ENCODE peak calls at places on chromosomes 13 and 19, in four cellular contexts. One of them, this sample, is unnamed.

GRCh38 chr19:33486936-33487793 is 34.4 kb downstream of the PEPD start:
- DNase-seq in HepG2: no peak
- DNase-seq in HEK293T: no peak
- DNase-seq in K562: no peak
- DNase-seq in this sample: no peak

GRCh38 chr13:41236369-41236768 is 27.0 kb downstream of the MTRF1 start:
- DNase-seq in HEK293T: no peak
- DNase-seq in HepG2: no peak
- DNase-seq in K562: no peak
- DNase-seq in this sample: no peak

GRCh38 chr19:19461671-19462622 is 53.4 kb downstream of the TSSK6 start:
- DNase-seq in HepG2: peak; percentile 65
- DNase-seq in HEK293T: no peak
- DNase-seq in K562: peak; percentile 80
- DNase-seq in this sample: peak; percentile 90

GRCh38 chr13:102097708-102098107 is 304.1 kb downstream of the FGF14 start:
- DNase-seq in K562: no peak
- DNase-seq in HepG2: no peak
- DNase-seq in HEK293T: no peak
- DNase-seq in this sample: no peak

GRCh38 chr13:37906880-37907279 is 37.3 kb upstream of the TRPC4 start:
- DNase-seq in HEK293T: no peak
- DNase-seq in K562: no peak
- DNase-seq in HepG2: no peak
- DNase-seq in this sample: no peak

GRCh38 chr13:30892966-30893365 is 13.1 kb upstream of the MEDAG start:
- DNase-seq in K562: peak; percentile 45
- DNase-seq in HEK293T: peak; percentile 77
- DNase-seq in HepG2: peak; percentile 17
- DNase-seq in this sample: peak; percentile 89

GRCh38 chr19:45153339-45154063 is 7.3 kb downstream of the NKPD1 start:
- DNase-seq in HEK293T: peak; percentile 71
- DNase-seq in K562: peak; percentile 87
- DNase-seq in HepG2: no peak
- DNase-seq in this sample: peak; percentile 78

GRCh38 chr13:46176756-46177155 is 5.2 kb downstream of the LCP1 start:
- DNase-seq in HEK293T: no peak
- DNase-seq in HepG2: no peak
- DNase-seq in K562: no peak
- DNase-seq in this sample: no peak

GRCh38 chr19:49282184-49282583 is 42.8 kb downstream of the SLC6A16 start:
- DNase-seq in K562: no peak
- DNase-seq in HepG2: no peak
- DNase-seq in HEK293T: no peak
- DNase-seq in this sample: no peak
- TF ChIP-seq ELF4 in K562: no peak
- TF ChIP-seq ELF4 in HepG2: no peak
- TF ChIP-seq ELF4 in HEK293T: no peak
- TF ChIP-seq ELF4 in this sample: no peak

DNA sequence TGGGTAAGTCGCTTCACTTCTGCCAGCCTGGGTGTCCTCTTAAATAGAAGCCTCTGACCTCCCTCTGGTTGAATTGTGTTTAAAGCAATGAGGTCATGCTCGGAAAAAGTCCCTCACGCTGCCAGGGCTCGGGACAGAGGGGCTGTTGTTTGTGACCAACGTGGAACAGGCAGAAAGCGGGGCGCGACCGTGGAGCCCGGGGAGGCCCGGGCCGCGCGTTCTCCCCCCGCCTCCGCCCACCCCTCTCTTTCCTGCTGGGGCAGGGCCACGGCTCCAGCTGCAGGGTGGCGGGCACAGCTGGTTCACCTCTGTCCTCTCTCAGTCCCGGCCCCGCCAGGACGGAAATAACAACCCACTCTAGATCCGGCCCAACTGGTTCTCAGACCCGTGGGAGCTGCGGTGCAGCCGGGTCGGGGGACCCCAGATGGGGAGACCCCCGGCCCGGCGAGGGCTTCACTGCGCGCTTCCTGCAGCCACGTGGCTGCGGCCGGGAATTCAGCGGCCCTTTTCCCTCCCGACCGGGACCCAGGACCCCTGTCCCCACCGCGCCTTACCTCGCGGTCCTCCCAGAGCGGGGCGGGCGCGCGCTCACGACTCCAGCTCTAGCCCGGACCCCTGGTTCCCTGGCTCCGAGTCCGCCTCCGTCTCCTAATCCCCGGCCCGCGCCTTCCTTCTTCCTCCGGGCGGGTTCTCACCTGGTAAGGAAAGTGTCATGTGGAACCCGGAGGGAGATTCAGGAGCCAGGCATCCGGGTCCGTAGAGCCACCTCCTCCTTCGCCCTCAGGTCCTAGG is 1.9 kb downstream of the CDC42EP5 start:
- DNase-seq in HEK293T: no peak
- DNase-seq in K562: no peak
- DNase-seq in HepG2: no peak
- DNase-seq in this sample: peak; percentile 55
- TF ChIP-seq ELF4 in HEK293T: no peak
- TF ChIP-seq ELF4 in K562: no peak
- TF ChIP-seq ELF4 in HepG2: no peak
- TF ChIP-seq ELF4 in this sample: no peak

DNA sequence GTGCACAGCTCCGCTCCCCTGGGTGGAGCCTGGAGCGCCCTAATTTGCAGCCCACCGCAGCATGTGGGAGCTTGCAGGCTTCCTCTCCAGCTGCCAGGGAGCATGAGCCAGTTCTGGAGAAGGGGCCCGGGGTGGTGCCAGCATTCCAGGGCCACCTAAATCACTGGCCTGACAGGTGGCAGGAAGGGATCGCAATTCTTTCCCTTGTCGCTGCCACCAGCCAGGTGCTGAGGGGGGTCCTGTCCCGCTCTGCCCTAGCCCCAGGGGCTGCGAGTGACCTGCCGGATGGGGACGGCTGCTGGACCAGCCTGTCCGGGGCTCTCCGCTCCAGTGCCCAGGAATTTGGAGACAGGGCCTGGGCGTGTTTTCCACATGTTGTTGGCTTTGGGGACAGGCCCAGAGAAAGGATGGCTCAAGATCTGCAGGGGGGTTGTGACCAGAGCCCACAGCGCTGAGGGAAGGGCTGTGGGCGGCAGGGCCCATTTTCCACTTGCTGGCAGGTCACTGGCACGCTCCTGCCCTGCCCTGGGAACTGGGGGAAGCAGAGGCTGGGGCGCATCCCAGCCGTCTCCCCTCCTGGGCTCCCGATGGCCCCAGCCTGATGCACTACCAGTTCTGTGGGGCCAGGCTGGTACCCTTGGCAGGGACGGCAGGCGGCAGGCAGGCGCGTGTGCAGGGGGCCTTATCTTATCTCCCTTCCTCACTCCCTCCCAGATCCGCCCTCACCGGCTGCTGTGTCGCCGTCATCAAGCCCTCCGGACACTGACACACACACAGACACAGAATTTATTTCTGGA is 9.5 kb downstream of the NDUFA11 start:
- DNase-seq in HepG2: no peak
- DNase-seq in HEK293T: no peak
- DNase-seq in K562: peak; percentile 50
- DNase-seq in this sample: no peak
- TF ChIP-seq ELF4 in HepG2: no peak
- TF ChIP-seq ELF4 in HEK293T: no peak
- TF ChIP-seq ELF4 in K562: no peak
- TF ChIP-seq ELF4 in this sample: no peak

DNA sequence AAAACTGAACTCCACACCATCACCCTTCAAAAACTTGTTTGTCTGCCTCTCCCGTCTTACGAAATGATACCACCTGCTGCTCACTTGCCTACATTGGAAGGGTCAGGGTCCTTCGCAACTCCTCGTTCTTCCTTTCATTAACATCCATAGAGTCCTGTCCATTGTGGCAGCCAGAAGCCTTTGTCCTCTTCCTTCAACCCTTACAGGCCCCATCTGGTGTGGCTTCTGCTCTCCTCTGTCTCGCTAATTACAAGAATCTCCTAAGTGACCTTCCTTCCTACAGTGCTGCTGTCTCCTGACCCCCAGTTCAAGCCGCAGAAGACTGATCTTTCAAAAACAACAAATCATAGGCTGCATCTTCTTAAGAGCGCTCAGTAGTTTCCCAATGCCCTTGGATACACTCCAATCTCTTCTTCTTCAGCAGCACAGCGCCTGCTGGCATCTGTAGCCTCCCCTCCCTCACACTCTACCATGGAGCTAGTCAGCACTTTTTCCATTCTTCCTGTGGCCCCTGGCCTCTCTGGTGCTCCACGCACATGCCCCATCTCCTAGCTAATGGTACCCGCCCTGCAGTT is 382.7 kb downstream of the LIG4 start:
- DNase-seq in HepG2: no peak
- DNase-seq in K562: no peak
- DNase-seq in HEK293T: no peak
- DNase-seq in this sample: no peak
- TF ChIP-seq ELF4 in HepG2: no peak
- TF ChIP-seq ELF4 in K562: no peak
- TF ChIP-seq ELF4 in HEK293T: no peak
- TF ChIP-seq ELF4 in this sample: no peak

GRCh38 chr19:5824791-5825577 is 14.5 kb downstream of the FUT6 start:
- DNase-seq in HEK293T: no peak
- DNase-seq in K562: no peak
- DNase-seq in HepG2: no peak
- DNase-seq in this sample: no peak

GRCh38 chr19:5828661-5829566 is 10.6 kb downstream of the FUT6 start:
- DNase-seq in HepG2: no peak
- DNase-seq in HEK293T: peak; percentile 70
- DNase-seq in K562: peak; percentile 50
- DNase-seq in this sample: peak; percentile 67

GRCh38 chr19:5827342-5827890 is 12.1 kb downstream of the FUT6 start:
- DNase-seq in HEK293T: no peak
- DNase-seq in HepG2: no peak
- DNase-seq in K562: no peak
- DNase-seq in this sample: no peak

GRCh38 chr19:5827891-5828660 is 11.4 kb downstream of the FUT6 start:
- DNase-seq in HepG2: peak; percentile 89
- DNase-seq in K562: peak; percentile 99
- DNase-seq in HEK293T: peak; percentile 98
- DNase-seq in this sample: peak; percentile 93

GRCh38 chr19:5826531-5827341 is 12.8 kb downstream of the FUT6 start:
- DNase-seq in HepG2: peak; percentile 87
- DNase-seq in HEK293T: peak; percentile 57
- DNase-seq in K562: no peak
- DNase-seq in this sample: peak; percentile 69
- TF ChIP-seq ELF4 in HepG2: no peak
- TF ChIP-seq ELF4 in HEK293T: no peak
- TF ChIP-seq ELF4 in K562: no peak
- TF ChIP-seq ELF4 in this sample: no peak

DNA sequence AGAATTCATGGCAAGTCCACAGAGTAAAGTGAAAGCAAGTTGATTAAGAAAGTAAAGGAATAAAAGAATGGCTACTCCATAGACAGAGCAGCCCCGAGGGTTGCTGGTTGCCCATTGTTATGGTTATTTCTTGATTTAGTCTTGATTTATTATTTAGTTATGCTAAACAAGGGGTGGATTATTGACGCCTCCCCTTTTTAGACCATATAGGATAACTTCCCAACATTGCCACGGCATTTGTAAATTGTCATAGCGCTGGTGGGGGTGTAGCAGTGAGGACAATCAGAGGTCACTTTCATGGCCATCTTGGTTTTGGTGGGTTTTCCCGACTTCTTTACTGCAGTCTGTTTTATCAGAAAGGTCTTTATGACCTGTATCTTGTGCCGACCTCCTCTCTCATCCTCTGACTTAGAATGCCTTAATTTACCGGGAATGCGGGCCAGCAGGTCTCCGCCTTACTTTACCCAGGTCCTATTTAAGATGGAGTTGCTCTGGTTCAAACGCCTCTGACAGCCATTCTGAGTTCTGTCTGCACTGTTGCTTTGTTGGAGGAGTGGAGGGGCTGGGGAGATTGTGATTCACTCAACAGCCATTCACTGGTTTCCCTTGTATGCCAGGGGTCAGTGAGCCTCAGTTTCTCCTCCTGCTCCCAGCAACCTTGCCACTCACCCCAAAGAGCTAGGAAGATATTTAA is 27.6 kb downstream of the HPN start:
- DNase-seq in HepG2: no peak
- DNase-seq in K562: no peak
- DNase-seq in HEK293T: no peak
- DNase-seq in this sample: no peak
- TF ChIP-seq ELF4 in HepG2: no peak
- TF ChIP-seq ELF4 in K562: no peak
- TF ChIP-seq ELF4 in HEK293T: no peak
- TF ChIP-seq ELF4 in this sample: no peak

GRCh38 chr19:11551603-11552235 is 7.3 kb downstream of the ELOF1 start:
- DNase-seq in K562: peak; percentile 54
- DNase-seq in HEK293T: peak; percentile 59
- DNase-seq in HepG2: no peak
- DNase-seq in this sample: peak; percentile 73

GRCh38 chr19:11552666-11553372 is 6.2 kb downstream of the ELOF1 start:
- DNase-seq in K562: no peak
- DNase-seq in HepG2: no peak
- DNase-seq in HEK293T: no peak
- DNase-seq in this sample: no peak

GRCh38 chr19:11550265-11550664 is 8.8 kb downstream of the ELOF1 start:
- DNase-seq in K562: no peak
- DNase-seq in HEK293T: no peak
- DNase-seq in HepG2: no peak
- DNase-seq in this sample: no peak

GRCh38 chr19:11549386-11549953 is 9.6 kb downstream of the ELOF1 start:
- DNase-seq in HepG2: no peak
- DNase-seq in K562: no peak
- DNase-seq in HEK293T: no peak
- DNase-seq in this sample: no peak

GRCh38 chr19:11548315-11548700 is 9.7 kb downstream of the CNN1 start:
- DNase-seq in HepG2: no peak
- DNase-seq in HEK293T: no peak
- DNase-seq in K562: no peak
- DNase-seq in this sample: no peak
- TF ChIP-seq ELF4 in HepG2: no peak
- TF ChIP-seq ELF4 in HEK293T: no peak
- TF ChIP-seq ELF4 in K562: no peak
- TF ChIP-seq ELF4 in this sample: no peak

GRCh38 chr19:18450934-18451836 is 13.3 kb upstream of the ISYNA1 start:
- DNase-seq in K562: peak; percentile 85
- DNase-seq in HEK293T: peak; percentile 87
- DNase-seq in HepG2: peak; percentile 63
- DNase-seq in this sample: peak; percentile 95
- TF ChIP-seq ELF4 in K562: no peak
- TF ChIP-seq ELF4 in HEK293T: no peak
- TF ChIP-seq ELF4 in HepG2: no peak
- TF ChIP-seq ELF4 in this sample: no peak

GRCh38 chr19:17079710-17080440 is 4.3 kb downstream of the MYO9B start:
- DNase-seq in HepG2: peak; percentile 85
- DNase-seq in HEK293T: peak; percentile 19
- DNase-seq in K562: no peak
- DNase-seq in this sample: no peak
- TF ChIP-seq ELF4 in HepG2: no peak
- TF ChIP-seq ELF4 in HEK293T: no peak
- TF ChIP-seq ELF4 in K562: no peak
- TF ChIP-seq ELF4 in this sample: no peak